ENCODE peak calls at places on chromosomes 11 and 22, in seven cellular contexts. One of them, this sample, is unnamed.

GRCh38 chr11:77884186-77884828 is 63.4 kb downstream of the AAMDC start:
- DNase-seq in BE2C: no peak
- DNase-seq in kidney epithelial cell: no peak
- DNase-seq in BJ: no peak
- DNase-seq in WERI-Rb-1: no peak
- DNase-seq in IMR-90: peak
- DNase-seq in hepatocyte: peak
- DNase-seq in this sample: peak

GRCh38 chr11:64763804-64764611 is 4.2 kb upstream of the PYGM start:
- DNase-seq in BE2C: no peak
- DNase-seq in kidney epithelial cell: no peak
- DNase-seq in BJ: no peak
- DNase-seq in WERI-Rb-1: no peak
- DNase-seq in IMR-90: no peak
- DNase-seq in hepatocyte: no peak
- DNase-seq in this sample: no peak

GRCh38 chr11:4083198-4083597 is 11.4 kb upstream of the RRM1 start:
- DNase-seq in BE2C: no peak
- DNase-seq in kidney epithelial cell: no peak
- DNase-seq in BJ: no peak
- DNase-seq in WERI-Rb-1: no peak
- DNase-seq in IMR-90: no peak
- DNase-seq in hepatocyte: no peak
- DNase-seq in this sample: no peak

GRCh38 chr11:6667733-6668374 is 12.2 kb upstream of the DCHS1 start:
- DNase-seq in BE2C: no peak
- DNase-seq in kidney epithelial cell: no peak
- DNase-seq in BJ: no peak
- DNase-seq in WERI-Rb-1: no peak
- DNase-seq in IMR-90: peak
- DNase-seq in hepatocyte: no peak
- DNase-seq in this sample: peak

GRCh38 chr11:10418259-10418949 is 36.7 kb upstream of the AMPD3 start:
- DNase-seq in BE2C: no peak
- DNase-seq in kidney epithelial cell: no peak
- DNase-seq in BJ: no peak
- DNase-seq in WERI-Rb-1: no peak
- DNase-seq in IMR-90: peak
- DNase-seq in hepatocyte: no peak
- DNase-seq in this sample: no peak

GRCh38 chr22:41480397-41480735 is 11.4 kb downstream of the ACO2 start:
- DNase-seq in BE2C: no peak
- DNase-seq in kidney epithelial cell: no peak
- DNase-seq in BJ: no peak
- DNase-seq in WERI-Rb-1: no peak
- DNase-seq in IMR-90: peak
- DNase-seq in hepatocyte: peak
- DNase-seq in this sample: peak

GRCh38 chr22:22720201-22720723 is 75.8 kb downstream of the GGTLC2 start:
- DNase-seq in BE2C: peak
- DNase-seq in kidney epithelial cell: no peak
- DNase-seq in BJ: no peak
- DNase-seq in WERI-Rb-1: peak
- DNase-seq in IMR-90: peak
- DNase-seq in hepatocyte: peak
- DNase-seq in this sample: peak

GRCh38 chr11:67252831-67253239 is 13.4 kb upstream of the GRK2 start:
- DNase-seq in BE2C: peak
- DNase-seq in kidney epithelial cell: no peak
- DNase-seq in BJ: no peak
- DNase-seq in WERI-Rb-1: peak
- DNase-seq in IMR-90: peak
- DNase-seq in hepatocyte: no peak
- DNase-seq in this sample: peak

GRCh38 chr22:21947040-21948014 is 5.3 kb downstream of the PPM1F start:
- DNase-seq in BE2C: no peak
- DNase-seq in kidney epithelial cell: no peak
- DNase-seq in BJ: no peak
- DNase-seq in WERI-Rb-1: peak
- DNase-seq in IMR-90: peak
- DNase-seq in hepatocyte: peak
- DNase-seq in this sample: peak

GRCh38 chr11:103110406-103110805 is 1.2 kb downstream of the DYNC2H1 start:
- DNase-seq in BE2C: no peak
- DNase-seq in kidney epithelial cell: no peak
- DNase-seq in BJ: no peak
- DNase-seq in WERI-Rb-1: no peak
- DNase-seq in IMR-90: peak
- DNase-seq in hepatocyte: peak
- DNase-seq in this sample: peak

DNA sequence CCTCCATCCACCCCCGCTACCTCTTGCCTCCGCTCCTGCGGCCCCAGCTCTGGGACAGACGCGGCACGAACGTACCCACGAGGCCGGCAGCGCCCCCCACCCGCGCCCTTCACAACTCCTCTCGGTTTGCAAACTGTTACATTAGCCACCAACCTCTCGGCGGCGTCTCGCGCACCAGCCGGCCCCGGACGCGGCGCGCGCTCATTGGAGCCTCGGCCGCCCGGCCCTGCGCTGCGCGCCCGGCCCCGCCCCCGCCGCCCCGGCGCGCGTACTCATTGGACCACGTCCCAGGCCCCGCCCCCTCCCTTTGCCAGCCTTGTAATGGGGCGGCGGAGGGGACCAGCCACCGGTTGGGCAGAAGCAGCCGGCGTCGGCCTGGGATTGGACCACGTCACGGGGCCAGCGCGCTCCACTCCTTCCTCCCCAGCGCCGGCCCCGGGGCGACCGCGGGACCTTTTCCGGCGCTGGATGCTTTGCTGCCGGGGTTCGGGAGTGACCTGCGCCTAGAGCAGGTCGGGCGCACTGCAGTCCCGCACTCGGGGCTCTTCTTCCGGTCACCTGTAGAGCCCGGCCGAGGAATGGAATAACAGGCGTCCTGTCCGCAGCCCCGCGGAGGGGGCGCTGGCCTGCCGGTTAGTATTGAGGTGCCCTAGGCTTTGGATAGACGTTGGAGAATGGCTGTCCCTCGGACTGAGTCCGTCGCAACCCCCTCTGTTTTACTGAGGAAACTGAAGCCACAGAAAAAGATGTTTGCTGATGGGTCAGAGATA is at the start of gene HYOU1:
- DNase-seq in BE2C: peak
- DNase-seq in kidney epithelial cell: peak
- DNase-seq in BJ: peak
- DNase-seq in WERI-Rb-1: peak
- DNase-seq in IMR-90: peak
- DNase-seq in hepatocyte: peak
- DNase-seq in this sample: peak
- TF ChIP-seq CTCF in BE2C: peak
- TF ChIP-seq CTCF in kidney epithelial cell: peak
- TF ChIP-seq CTCF in BJ: peak
- TF ChIP-seq CTCF in WERI-Rb-1: peak
- TF ChIP-seq CTCF in IMR-90: peak
- TF ChIP-seq CTCF in hepatocyte: peak
- TF ChIP-seq CTCF in this sample: peak

GRCh38 chr22:39429186-39429585 is 27.6 kb upstream of the MGAT3 start:
- DNase-seq in BE2C: no peak
- DNase-seq in kidney epithelial cell: no peak
- DNase-seq in BJ: no peak
- DNase-seq in WERI-Rb-1: no peak
- DNase-seq in IMR-90: no peak
- DNase-seq in hepatocyte: peak
- DNase-seq in this sample: no peak
- H3K4me3 ChIP-seq in BE2C: no peak
- H3K4me3 ChIP-seq in kidney epithelial cell: no peak
- H3K4me3 ChIP-seq in BJ: no peak
- H3K4me3 ChIP-seq in WERI-Rb-1: no peak
- H3K4me3 ChIP-seq in IMR-90: no peak
- H3K4me3 ChIP-seq in hepatocyte: no peak
- H3K4me3 ChIP-seq in this sample: no peak

DNA sequence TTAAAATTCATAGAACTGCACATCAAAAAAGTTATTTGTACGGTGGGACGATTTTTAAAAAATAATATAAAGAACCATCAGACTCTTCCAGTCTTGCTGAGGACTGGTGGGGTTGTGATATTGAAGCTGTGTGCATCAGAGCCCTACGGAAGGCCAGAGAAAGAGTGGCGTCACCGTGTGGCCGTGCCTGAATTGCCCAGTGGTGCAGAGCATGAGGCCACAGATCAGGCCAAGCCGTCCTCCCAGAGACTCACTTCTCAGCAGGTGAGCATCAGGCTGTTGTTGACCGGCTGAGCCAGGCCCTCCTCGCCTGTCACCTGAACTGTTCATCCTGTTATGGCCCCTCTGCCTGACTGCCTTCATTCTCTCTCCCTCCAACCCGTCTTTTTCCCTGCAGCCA is 1013.9 kb downstream of the TBC1D22A start:
- DNase-seq in BE2C: no peak
- DNase-seq in kidney epithelial cell: no peak
- DNase-seq in BJ: no peak
- DNase-seq in WERI-Rb-1: no peak
- DNase-seq in IMR-90: no peak
- DNase-seq in hepatocyte: no peak
- DNase-seq in this sample: no peak
- TF ChIP-seq CTCF in BE2C: no peak
- TF ChIP-seq CTCF in kidney epithelial cell: no peak
- TF ChIP-seq CTCF in BJ: no peak
- TF ChIP-seq CTCF in WERI-Rb-1: peak
- TF ChIP-seq CTCF in IMR-90: no peak
- TF ChIP-seq CTCF in hepatocyte: no peak
- TF ChIP-seq CTCF in this sample: no peak

DNA sequence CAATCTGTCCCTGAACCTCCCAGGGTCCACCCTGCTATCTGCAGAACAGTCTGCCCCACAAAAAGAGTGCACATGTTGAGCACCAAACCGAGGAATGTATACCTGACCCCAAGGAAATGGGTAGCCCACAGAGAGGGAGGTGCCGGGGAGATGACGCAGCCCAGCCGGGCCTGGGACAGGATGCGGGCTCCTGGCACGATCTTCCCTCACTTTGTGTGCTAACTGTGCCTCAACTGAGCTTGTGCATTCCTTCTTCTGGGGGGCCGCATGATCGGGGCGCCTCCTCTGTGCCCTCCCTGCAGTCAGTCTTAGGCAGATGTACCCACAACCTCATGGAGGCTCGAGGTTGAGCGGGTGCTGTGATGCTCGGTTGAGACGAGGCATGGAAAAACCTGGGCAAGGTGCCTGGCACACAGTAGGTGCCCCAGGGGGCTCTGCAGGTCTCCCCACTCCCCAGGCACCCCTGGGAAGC is 2.4 kb downstream of the GAS2L1 start:
- DNase-seq in BE2C: no peak
- DNase-seq in kidney epithelial cell: no peak
- DNase-seq in BJ: no peak
- DNase-seq in WERI-Rb-1: no peak
- DNase-seq in IMR-90: peak
- DNase-seq in hepatocyte: no peak
- DNase-seq in this sample: peak
- H3K4me3 ChIP-seq in BE2C: no peak
- H3K4me3 ChIP-seq in kidney epithelial cell: no peak
- H3K4me3 ChIP-seq in BJ: peak
- H3K4me3 ChIP-seq in WERI-Rb-1: no peak
- H3K4me3 ChIP-seq in IMR-90: no peak
- H3K4me3 ChIP-seq in hepatocyte: no peak
- H3K4me3 ChIP-seq in this sample: no peak

GRCh38 chr22:19641254-19641982 is 72.9 kb upstream of the SEPTIN5 start:
- DNase-seq in BE2C: no peak
- DNase-seq in kidney epithelial cell: no peak
- DNase-seq in BJ: no peak
- DNase-seq in WERI-Rb-1: no peak
- DNase-seq in IMR-90: no peak
- DNase-seq in hepatocyte: peak
- DNase-seq in this sample: no peak
- TF ChIP-seq CTCF in BE2C: no peak
- TF ChIP-seq CTCF in kidney epithelial cell: peak
- TF ChIP-seq CTCF in BJ: peak
- TF ChIP-seq CTCF in WERI-Rb-1: no peak
- TF ChIP-seq CTCF in IMR-90: peak
- TF ChIP-seq CTCF in hepatocyte: peak
- TF ChIP-seq CTCF in this sample: peak

GRCh38 chr22:49053574-49053973 is 774.1 kb downstream of the BRD1 start:
- DNase-seq in BE2C: no peak
- DNase-seq in kidney epithelial cell: no peak
- DNase-seq in BJ: no peak
- DNase-seq in WERI-Rb-1: no peak
- DNase-seq in IMR-90: no peak
- DNase-seq in hepatocyte: no peak
- DNase-seq in this sample: no peak

GRCh38 chr22:49055406-49055805 is 772.3 kb downstream of the BRD1 start:
- DNase-seq in BE2C: no peak
- DNase-seq in kidney epithelial cell: no peak
- DNase-seq in BJ: no peak
- DNase-seq in WERI-Rb-1: no peak
- DNase-seq in IMR-90: no peak
- DNase-seq in hepatocyte: no peak
- DNase-seq in this sample: no peak

GRCh38 chr22:49052023-49052538 is 775.6 kb downstream of the BRD1 start:
- DNase-seq in BE2C: no peak
- DNase-seq in kidney epithelial cell: no peak
- DNase-seq in BJ: no peak
- DNase-seq in WERI-Rb-1: no peak
- DNase-seq in IMR-90: no peak
- DNase-seq in hepatocyte: no peak
- DNase-seq in this sample: peak

GRCh38 chr22:49051491-49052022 is 776.1 kb downstream of the BRD1 start:
- DNase-seq in BE2C: no peak
- DNase-seq in kidney epithelial cell: no peak
- DNase-seq in BJ: no peak
- DNase-seq in WERI-Rb-1: no peak
- DNase-seq in IMR-90: no peak
- DNase-seq in hepatocyte: no peak
- DNase-seq in this sample: no peak

DNA sequence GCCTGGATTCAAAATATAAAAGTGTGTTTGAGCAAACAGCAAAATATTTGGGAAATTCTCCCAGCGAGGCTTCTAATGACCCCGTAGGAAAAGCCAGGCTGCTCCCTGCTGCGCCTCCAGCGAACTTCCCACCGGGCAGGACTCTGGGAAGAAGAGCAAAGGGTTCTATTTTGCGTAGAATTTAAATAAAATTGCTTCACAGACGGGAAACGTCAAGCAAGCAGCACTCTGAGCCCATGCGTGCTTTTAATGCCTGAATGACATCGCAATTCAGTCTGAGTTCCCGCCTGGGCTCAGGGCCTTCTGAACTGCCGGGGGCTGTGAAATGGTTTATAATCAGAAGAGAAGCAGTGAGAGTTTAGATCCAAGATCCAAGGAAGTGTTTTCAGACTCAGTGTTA is 775.1 kb downstream of the BRD1 start:
- DNase-seq in BE2C: no peak
- DNase-seq in kidney epithelial cell: no peak
- DNase-seq in BJ: no peak
- DNase-seq in WERI-Rb-1: no peak
- DNase-seq in IMR-90: no peak
- DNase-seq in hepatocyte: no peak
- DNase-seq in this sample: no peak
- H3K4me3 ChIP-seq in BE2C: no peak
- H3K4me3 ChIP-seq in kidney epithelial cell: peak
- H3K4me3 ChIP-seq in BJ: no peak
- H3K4me3 ChIP-seq in WERI-Rb-1: no peak
- H3K4me3 ChIP-seq in IMR-90: no peak
- H3K4me3 ChIP-seq in hepatocyte: no peak
- H3K4me3 ChIP-seq in this sample: no peak